ENCODE peak calls at places on chromosomes 13 and 19, in five cellular contexts. One of them, this sample, is unnamed. For H3K4me1, the result is how much of the 10 kb centered on the place peaks cover.

GRCh38 chr19:58511353-58512208 is at the start of gene SLC27A5:
- DNase-seq in tibial nerve: no peak
- DNase-seq in testis: no peak
- DNase-seq in body of pancreas: no peak
- DNase-seq in cardiac muscle cell: no peak
- DNase-seq in this sample: no peak

GRCh38 chr13:76888421-76888820 is 2.2 kb upstream of the KCTD12 start:
- DNase-seq in tibial nerve: no peak
- DNase-seq in testis: no peak
- DNase-seq in body of pancreas: no peak
- DNase-seq in cardiac muscle cell: peak
- DNase-seq in this sample: no peak

GRCh38 chr19:41599175-41599966 is 23.4 kb downstream of the CEACAM21 start:
- DNase-seq in tibial nerve: no peak
- DNase-seq in testis: no peak
- DNase-seq in body of pancreas: no peak
- DNase-seq in cardiac muscle cell: no peak
- DNase-seq in this sample: no peak

GRCh38 chr19:48833977-48834376 is 2.3 kb downstream of the HSD17B14 start:
- DNase-seq in tibial nerve: no peak
- DNase-seq in testis: no peak
- DNase-seq in body of pancreas: no peak
- DNase-seq in cardiac muscle cell: no peak
- DNase-seq in this sample: no peak

GRCh38 chr13:29846475-29847256 is 3.8 kb downstream of the UBL3 start:
- DNase-seq in tibial nerve: no peak
- DNase-seq in testis: no peak
- DNase-seq in body of pancreas: no peak
- DNase-seq in cardiac muscle cell: no peak
- DNase-seq in this sample: no peak

GRCh38 chr13:48302920-48303330 is 626 bp upstream of the RB1 start:
- DNase-seq in tibial nerve: peak
- DNase-seq in testis: no peak
- DNase-seq in body of pancreas: no peak
- DNase-seq in cardiac muscle cell: no peak
- DNase-seq in this sample: no peak

GRCh38 chr19:13738073-13738472 is 26.2 kb upstream of the MRI1 start:
- DNase-seq in tibial nerve: no peak
- DNase-seq in testis: no peak
- DNase-seq in body of pancreas: no peak
- DNase-seq in cardiac muscle cell: no peak
- DNase-seq in this sample: no peak

GRCh38 chr13:77521595-77522367 is 13.7 kb upstream of the SCEL start:
- DNase-seq in tibial nerve: no peak
- DNase-seq in testis: no peak
- DNase-seq in body of pancreas: peak
- DNase-seq in cardiac muscle cell: no peak
- DNase-seq in this sample: no peak

GRCh38 chr13:21011378-21011777 is 50.0 kb downstream of the LATS2 start:
- DNase-seq in tibial nerve: no peak
- DNase-seq in testis: no peak
- DNase-seq in body of pancreas: no peak
- DNase-seq in cardiac muscle cell: no peak
- DNase-seq in this sample: no peak

GRCh38 chr13:47415048-47415447 is 518.2 kb upstream of the HTR2A start:
- DNase-seq in tibial nerve: no peak
- DNase-seq in testis: no peak
- DNase-seq in body of pancreas: no peak
- DNase-seq in cardiac muscle cell: no peak
- DNase-seq in this sample: no peak

GRCh38 chr13:44068169-44068568 is 188.5 kb downstream of the LACC1 start:
- DNase-seq in tibial nerve: no peak
- DNase-seq in testis: no peak
- DNase-seq in body of pancreas: no peak
- DNase-seq in cardiac muscle cell: no peak
- DNase-seq in this sample: no peak

GRCh38 chr19:1725100-1726064 is 27.9 kb upstream of the ONECUT3 start:
- DNase-seq in tibial nerve: peak
- DNase-seq in testis: peak
- DNase-seq in body of pancreas: peak
- DNase-seq in cardiac muscle cell: peak
- DNase-seq in this sample: no peak

GRCh38 chr13:44506251-44506650 is 69.9 kb downstream of the TSC22D1 start:
- DNase-seq in tibial nerve: no peak
- DNase-seq in testis: no peak
- DNase-seq in body of pancreas: no peak
- DNase-seq in cardiac muscle cell: no peak
- DNase-seq in this sample: no peak

GRCh38 chr19:12866416-12867119 is 14.7 kb downstream of the DNASE2 start:
- DNase-seq in tibial nerve: no peak
- DNase-seq in testis: no peak
- DNase-seq in body of pancreas: no peak
- DNase-seq in cardiac muscle cell: no peak
- DNase-seq in this sample: no peak

GRCh38 chr19:35342430-35342829 is 5.3 kb upstream of the FFAR1 start:
- DNase-seq in tibial nerve: no peak
- DNase-seq in testis: no peak
- DNase-seq in body of pancreas: peak
- DNase-seq in cardiac muscle cell: no peak
- DNase-seq in this sample: no peak

GRCh38 chr19:46211201-46211881 is 18.2 kb upstream of the IGFL1 start:
- DNase-seq in tibial nerve: no peak
- DNase-seq in testis: peak
- DNase-seq in body of pancreas: peak
- DNase-seq in cardiac muscle cell: peak
- DNase-seq in this sample: no peak

GRCh38 chr13:110047511-110047910 is 259.4 kb downstream of the COL4A1 start:
- DNase-seq in tibial nerve: no peak
- DNase-seq in testis: peak
- DNase-seq in body of pancreas: peak
- DNase-seq in cardiac muscle cell: peak
- DNase-seq in this sample: peak

GRCh38 chr13:48636550-48636949 is 17.2 kb upstream of the CYSLTR2 start:
- DNase-seq in tibial nerve: no peak
- DNase-seq in testis: no peak
- DNase-seq in body of pancreas: no peak
- DNase-seq in cardiac muscle cell: no peak
- DNase-seq in this sample: no peak

GRCh38 chr13:42996584-42996983 is 4.5 kb upstream of the EPSTI1 start:
- DNase-seq in tibial nerve: no peak
- DNase-seq in testis: no peak
- DNase-seq in body of pancreas: no peak
- DNase-seq in cardiac muscle cell: no peak
- DNase-seq in this sample: no peak

GRCh38 chr13:20193924-20194631 is 1.3 kb upstream of the GJB2 start:
- DNase-seq in tibial nerve: no peak
- DNase-seq in testis: no peak
- DNase-seq in body of pancreas: no peak
- DNase-seq in cardiac muscle cell: no peak
- DNase-seq in this sample: no peak

GRCh38 chr13:95403349-95404140 is 102.3 kb upstream of the ABCC4 start:
- DNase-seq in tibial nerve: no peak
- DNase-seq in testis: peak
- DNase-seq in body of pancreas: no peak
- DNase-seq in cardiac muscle cell: peak
- DNase-seq in this sample: no peak

GRCh38 chr19:32091196-32091595 is 254.2 kb upstream of the ZNF507 start:
- DNase-seq in tibial nerve: no peak
- DNase-seq in testis: no peak
- DNase-seq in body of pancreas: no peak
- DNase-seq in cardiac muscle cell: no peak
- DNase-seq in this sample: no peak

GRCh38 chr19:51627491-51628138 is 2.6 kb downstream of the SIGLEC5 start:
- DNase-seq in tibial nerve: no peak
- DNase-seq in testis: no peak
- DNase-seq in body of pancreas: no peak
- DNase-seq in cardiac muscle cell: no peak
- DNase-seq in this sample: no peak

GRCh38 chr13:97141564-97142005 is 80.5 kb upstream of the MBNL2 start:
- DNase-seq in tibial nerve: peak
- DNase-seq in testis: peak
- DNase-seq in body of pancreas: peak
- DNase-seq in cardiac muscle cell: peak
- DNase-seq in this sample: peak

GRCh38 chr13:97140611-97141010 is 81.5 kb upstream of the MBNL2 start:
- DNase-seq in tibial nerve: no peak
- DNase-seq in testis: peak
- DNase-seq in body of pancreas: no peak
- DNase-seq in cardiac muscle cell: no peak
- DNase-seq in this sample: no peak

GRCh38 chr13:97139704-97140103 is 82.4 kb upstream of the MBNL2 start:
- DNase-seq in tibial nerve: no peak
- DNase-seq in testis: no peak
- DNase-seq in body of pancreas: no peak
- DNase-seq in cardiac muscle cell: no peak
- DNase-seq in this sample: no peak

GRCh38 chr13:97145057-97145456 is 77.1 kb upstream of the MBNL2 start:
- DNase-seq in tibial nerve: no peak
- DNase-seq in testis: no peak
- DNase-seq in body of pancreas: no peak
- DNase-seq in cardiac muscle cell: no peak
- DNase-seq in this sample: no peak

GRCh38 chr13:97142452-97142851 is 79.7 kb upstream of the MBNL2 start:
- DNase-seq in tibial nerve: no peak
- DNase-seq in testis: peak
- DNase-seq in body of pancreas: peak
- DNase-seq in cardiac muscle cell: peak
- DNase-seq in this sample: no peak
- H3K4me3 ChIP-seq in tibial nerve: no peak
- H3K4me3 ChIP-seq in testis: peak
- H3K4me3 ChIP-seq in body of pancreas: no peak
- H3K4me3 ChIP-seq in cardiac muscle cell: no peak
- H3K4me3 ChIP-seq in this sample: no peak

GRCh38 chr13:39483326-39483725 is 119.7 kb downstream of the LHFPL6 start:
- DNase-seq in tibial nerve: no peak
- DNase-seq in testis: no peak
- DNase-seq in body of pancreas: no peak
- DNase-seq in cardiac muscle cell: no peak
- DNase-seq in this sample: no peak
- TF ChIP-seq CTCF in tibial nerve: no peak
- TF ChIP-seq CTCF in testis: no peak
- TF ChIP-seq CTCF in body of pancreas: no peak
- TF ChIP-seq CTCF in cardiac muscle cell: no peak
- TF ChIP-seq CTCF in this sample: no peak

GRCh38 chr13:70162141-70162540 is 53.9 kb upstream of the KLHL1 start:
- DNase-seq in tibial nerve: no peak
- DNase-seq in testis: no peak
- DNase-seq in body of pancreas: no peak
- DNase-seq in cardiac muscle cell: peak
- DNase-seq in this sample: no peak
- H3K4me1 ChIP-seq in tibial nerve: under half
- H3K4me1 ChIP-seq in testis: under half
- H3K4me1 ChIP-seq in body of pancreas: under half
- H3K4me1 ChIP-seq in cardiac muscle cell: under half
- H3K4me1 ChIP-seq in this sample: under half

DNA sequence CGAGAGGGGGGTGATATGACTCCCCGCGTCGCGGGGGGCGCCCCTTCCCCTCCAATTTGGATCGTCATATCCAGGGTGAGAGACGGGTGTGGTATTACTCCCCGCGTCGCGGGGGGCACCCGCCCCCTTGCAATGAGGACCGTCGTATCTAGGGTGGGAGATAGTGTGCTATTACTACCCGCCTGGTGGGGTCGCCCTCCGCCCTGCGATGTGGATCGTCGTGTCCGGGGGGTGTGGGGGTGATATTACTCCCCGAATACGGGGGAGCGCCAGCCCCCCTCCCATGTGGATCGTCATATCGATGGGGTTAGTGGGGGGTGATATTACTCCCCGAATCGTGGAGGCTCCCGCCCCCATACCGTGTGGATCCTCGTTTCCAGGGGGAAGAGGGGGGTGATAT is 29.2 kb upstream of the RGCC start:
- DNase-seq in tibial nerve: no peak
- DNase-seq in testis: no peak
- DNase-seq in body of pancreas: no peak
- DNase-seq in cardiac muscle cell: no peak
- DNase-seq in this sample: no peak
- H3K4me3 ChIP-seq in tibial nerve: peak
- H3K4me3 ChIP-seq in testis: peak
- H3K4me3 ChIP-seq in body of pancreas: no peak
- H3K4me3 ChIP-seq in cardiac muscle cell: no peak
- H3K4me3 ChIP-seq in this sample: no peak

This sample was measured in uterus.